ENCODE peak calls at places on chromosomes 5 and 9, in five cellular contexts. F is AG09309, S is A172, Y is neural crest cell, X is GM20000. M is an unnamed sample.

GRCh38 chr5:72166070-72166979 is 59.0 kb downstream of the MAP1B start:
- DNase-seq in S (peak; percentile 21), F (no peak), Y (no peak), X (no peak), M (peak; percentile 71)

GRCh38 chr9:7216004-7216821 is 458.4 kb downstream of the KDM4C start:
- DNase-seq in X (no peak), S (peak; percentile 49), F (peak; percentile 47), Y (no peak), M (no peak)

GRCh38 chr9:121073038-121073437 is 1.7 kb upstream of the CNTRL start:
- DNase-seq in X (no peak), Y (no peak), S (no peak), F (peak; percentile 52), M (peak; percentile 49)

GRCh38 chr9:115590016-115590415 is 472.1 kb upstream of the TNC start:
- DNase-seq in F (peak; percentile 90), S (peak; percentile 63), Y (no peak), X (no peak), M (no peak)

GRCh38 chr5:2751592-2752021 is at the start of gene IRX2:
- DNase-seq in S (no peak), F (peak; percentile 45), X (no peak), Y (peak; percentile 80), M (peak; percentile 89)

GRCh38 chr9:32395483-32396216 is 11.2 kb downstream of the ACO1 start:
- DNase-seq in Y (no peak), X (no peak), F (peak; percentile 83), S (peak; percentile 79), M (peak; percentile 66)

GRCh38 chr9:107853461-107853860 is 363.9 kb upstream of the KLF4 start:
- DNase-seq in X (no peak), S (no peak), Y (no peak), F (no peak), M (no peak)

GRCh38 chr5:171149772-171150171 is 159.3 kb upstream of the TLX3 start:
- DNase-seq in Y (no peak), S (no peak), F (no peak), X (no peak), M (no peak)

GRCh38 chr9:134698587-134699342 is 57.2 kb downstream of the COL5A1 start:
- DNase-seq in X (peak; percentile 83), F (no peak), Y (peak; percentile 83), S (peak; percentile 45), M (peak; percentile 78)

GRCh38 chr9:134533850-134534585 is 107.6 kb upstream of the COL5A1 start:
- DNase-seq in S (peak; percentile 81), F (no peak), X (no peak), Y (no peak), M (peak; percentile 20)

GRCh38 chr9:121399883-121400607 is 30.0 kb upstream of the STOM start:
- DNase-seq in F (peak; percentile 67), S (peak; percentile 83), Y (no peak), X (peak; percentile 44), M (no peak)

GRCh38 chr9:15155826-15156225 is 151.2 kb downstream of the TTC39B start:
- DNase-seq in X (no peak), Y (no peak), F (no peak), S (no peak), M (no peak)